ENCODE peak calls at places on chromosomes 13 and 19, in four cellular contexts. One of them, this sample, is unnamed.

GRCh38 chr19:6531163-6531955 is 533 bp downstream of the TNFSF9 start:
- DNase-seq in T-helper 2 cell: no peak
- DNase-seq in heart left ventricle: no peak
- DNase-seq in stimulated activated CD8-positive, alpha-beta memory T cell treated with anti-CD3 and anti-CD28 coated beads, Interleukin-7, amount 100 ng/mL, for 48 hours: no peak
- DNase-seq in this sample: no peak

GRCh38 chr13:40662866-40663265 is 3.6 kb downstream of the FOXO1 start:
- DNase-seq in T-helper 2 cell: no peak
- DNase-seq in stimulated activated CD8-positive, alpha-beta memory T cell treated with anti-CD3 and anti-CD28 coated beads, Interleukin-7, amount 100 ng/mL, for 48 hours: no peak
- DNase-seq in heart left ventricle: no peak
- DNase-seq in this sample: no peak

GRCh38 chr13:112970552-112971287 is 1.7 kb downstream of the MCF2L start:
- DNase-seq in T-helper 2 cell: no peak
- DNase-seq in stimulated activated CD8-positive, alpha-beta memory T cell treated with anti-CD3 and anti-CD28 coated beads, Interleukin-7, amount 100 ng/mL, for 48 hours: no peak
- DNase-seq in heart left ventricle: no peak
- DNase-seq in this sample: no peak

GRCh38 chr13:63551731-63552130 is 2136.1 kb upstream of the PCDH20 start:
- DNase-seq in stimulated activated CD8-positive, alpha-beta memory T cell treated with anti-CD3 and anti-CD28 coated beads, Interleukin-7, amount 100 ng/mL, for 48 hours: no peak
- DNase-seq in heart left ventricle: no peak
- DNase-seq in T-helper 2 cell: no peak
- DNase-seq in this sample: no peak

GRCh38 chr13:31722684-31723083 is 16.6 kb upstream of the RXFP2 start:
- DNase-seq in heart left ventricle: no peak
- DNase-seq in T-helper 2 cell: no peak
- DNase-seq in stimulated activated CD8-positive, alpha-beta memory T cell treated with anti-CD3 and anti-CD28 coated beads, Interleukin-7, amount 100 ng/mL, for 48 hours: no peak
- DNase-seq in this sample: no peak

GRCh38 chr19:46480409-46480808 is 9.0 kb upstream of the PNMA8A start:
- DNase-seq in stimulated activated CD8-positive, alpha-beta memory T cell treated with anti-CD3 and anti-CD28 coated beads, Interleukin-7, amount 100 ng/mL, for 48 hours: no peak
- DNase-seq in T-helper 2 cell: no peak
- DNase-seq in heart left ventricle: no peak
- DNase-seq in this sample: no peak

GRCh38 chr19:32708457-32708856 is 11.1 kb upstream of the TDRD12 start:
- DNase-seq in T-helper 2 cell: no peak
- DNase-seq in heart left ventricle: no peak
- DNase-seq in stimulated activated CD8-positive, alpha-beta memory T cell treated with anti-CD3 and anti-CD28 coated beads, Interleukin-7, amount 100 ng/mL, for 48 hours: no peak
- DNase-seq in this sample: no peak

GRCh38 chr13:93318538-93318937 is 91.9 kb downstream of the GPC6 start:
- DNase-seq in stimulated activated CD8-positive, alpha-beta memory T cell treated with anti-CD3 and anti-CD28 coated beads, Interleukin-7, amount 100 ng/mL, for 48 hours: no peak
- DNase-seq in T-helper 2 cell: no peak
- DNase-seq in heart left ventricle: no peak
- DNase-seq in this sample: no peak

GRCh38 chr19:13181747-13182388 is 31.7 kb downstream of the IER2 start:
- DNase-seq in stimulated activated CD8-positive, alpha-beta memory T cell treated with anti-CD3 and anti-CD28 coated beads, Interleukin-7, amount 100 ng/mL, for 48 hours: no peak
- DNase-seq in T-helper 2 cell: no peak
- DNase-seq in heart left ventricle: peak; percentile 83
- DNase-seq in this sample: no peak

GRCh38 chr13:19075418-19075817 is 106.2 kb downstream of the TUBA3C start:
- DNase-seq in heart left ventricle: no peak
- DNase-seq in stimulated activated CD8-positive, alpha-beta memory T cell treated with anti-CD3 and anti-CD28 coated beads, Interleukin-7, amount 100 ng/mL, for 48 hours: no peak
- DNase-seq in T-helper 2 cell: no peak
- DNase-seq in this sample: no peak

GRCh38 chr13:57075588-57075987 is 65.1 kb upstream of the PRR20A start:
- DNase-seq in heart left ventricle: no peak
- DNase-seq in stimulated activated CD8-positive, alpha-beta memory T cell treated with anti-CD3 and anti-CD28 coated beads, Interleukin-7, amount 100 ng/mL, for 48 hours: no peak
- DNase-seq in T-helper 2 cell: no peak
- DNase-seq in this sample: no peak

GRCh38 chr19:15740785-15741184 is 3.0 kb downstream of the OR10H3 start:
- DNase-seq in heart left ventricle: no peak
- DNase-seq in stimulated activated CD8-positive, alpha-beta memory T cell treated with anti-CD3 and anti-CD28 coated beads, Interleukin-7, amount 100 ng/mL, for 48 hours: no peak
- DNase-seq in T-helper 2 cell: no peak
- DNase-seq in this sample: no peak

GRCh38 chr13:100394005-100394695 is 194.4 kb downstream of the GGACT start:
- DNase-seq in stimulated activated CD8-positive, alpha-beta memory T cell treated with anti-CD3 and anti-CD28 coated beads, Interleukin-7, amount 100 ng/mL, for 48 hours: no peak
- DNase-seq in heart left ventricle: no peak
- DNase-seq in T-helper 2 cell: no peak
- DNase-seq in this sample: no peak

GRCh38 chr13:47213057-47213456 is 316.2 kb upstream of the HTR2A start:
- DNase-seq in heart left ventricle: no peak
- DNase-seq in T-helper 2 cell: no peak
- DNase-seq in stimulated activated CD8-positive, alpha-beta memory T cell treated with anti-CD3 and anti-CD28 coated beads, Interleukin-7, amount 100 ng/mL, for 48 hours: no peak
- DNase-seq in this sample: no peak

GRCh38 chr13:29676535-29676934 is 81.0 kb upstream of the SLC7A1 start:
- DNase-seq in heart left ventricle: no peak
- DNase-seq in stimulated activated CD8-positive, alpha-beta memory T cell treated with anti-CD3 and anti-CD28 coated beads, Interleukin-7, amount 100 ng/mL, for 48 hours: no peak
- DNase-seq in T-helper 2 cell: no peak
- DNase-seq in this sample: no peak

GRCh38 chr13:67736646-67737420 is 506.7 kb upstream of the PCDH9 start:
- DNase-seq in stimulated activated CD8-positive, alpha-beta memory T cell treated with anti-CD3 and anti-CD28 coated beads, Interleukin-7, amount 100 ng/mL, for 48 hours: no peak
- DNase-seq in heart left ventricle: no peak
- DNase-seq in T-helper 2 cell: no peak
- DNase-seq in this sample: no peak

GRCh38 chr19:13015361-13016231 is 20.3 kb downstream of the NFIX start:
- DNase-seq in T-helper 2 cell: no peak
- DNase-seq in stimulated activated CD8-positive, alpha-beta memory T cell treated with anti-CD3 and anti-CD28 coated beads, Interleukin-7, amount 100 ng/mL, for 48 hours: no peak
- DNase-seq in heart left ventricle: no peak
- DNase-seq in this sample: no peak

GRCh38 chr13:72849571-72849970 is 67.6 kb downstream of the PIBF1 start:
- DNase-seq in heart left ventricle: no peak
- DNase-seq in T-helper 2 cell: no peak
- DNase-seq in stimulated activated CD8-positive, alpha-beta memory T cell treated with anti-CD3 and anti-CD28 coated beads, Interleukin-7, amount 100 ng/mL, for 48 hours: no peak
- DNase-seq in this sample: no peak

GRCh38 chr19:51096473-51097165 is 11.6 kb downstream of the CTU1 start:
- DNase-seq in T-helper 2 cell: no peak
- DNase-seq in heart left ventricle: no peak
- DNase-seq in stimulated activated CD8-positive, alpha-beta memory T cell treated with anti-CD3 and anti-CD28 coated beads, Interleukin-7, amount 100 ng/mL, for 48 hours: no peak
- DNase-seq in this sample: no peak

GRCh38 chr19:42563352-42564210 is 31.1 kb downstream of the CEACAM8 start:
- DNase-seq in stimulated activated CD8-positive, alpha-beta memory T cell treated with anti-CD3 and anti-CD28 coated beads, Interleukin-7, amount 100 ng/mL, for 48 hours: no peak
- DNase-seq in T-helper 2 cell: no peak
- DNase-seq in heart left ventricle: no peak
- DNase-seq in this sample: no peak

GRCh38 chr13:96141032-96141431 is 51.1 kb downstream of the HS6ST3 start:
- DNase-seq in stimulated activated CD8-positive, alpha-beta memory T cell treated with anti-CD3 and anti-CD28 coated beads, Interleukin-7, amount 100 ng/mL, for 48 hours: no peak
- DNase-seq in T-helper 2 cell: no peak
- DNase-seq in heart left ventricle: no peak
- DNase-seq in this sample: no peak

GRCh38 chr13:71798723-71799122 is 68.3 kb downstream of the DACH1 start:
- DNase-seq in heart left ventricle: no peak
- DNase-seq in stimulated activated CD8-positive, alpha-beta memory T cell treated with anti-CD3 and anti-CD28 coated beads, Interleukin-7, amount 100 ng/mL, for 48 hours: no peak
- DNase-seq in T-helper 2 cell: no peak
- DNase-seq in this sample: no peak